ENCODE peak calls at places on chromosomes 16 and 17, in four cellular contexts. P, Z, B and D are unnamed samples.

GRCh38 chr17:4893272-4893671 is 6.1 kb upstream of the C17orf107 start:
- DNase-seq in P (peak; percentile 48), Z (no peak), B (no peak), D (no peak)

GRCh38 chr17:43468746-43469544 is 14.8 kb upstream of the DHX8 start:
- DNase-seq in P (no peak), Z (no peak), B (peak; percentile 27), D (peak; percentile 48)

GRCh38 chr17:47776330-47777197 is 43.5 kb downstream of the TBX21 start:
- DNase-seq in P (no peak), Z (no peak), B (peak; percentile 51), D (peak; percentile 67)

GRCh38 chr16:88974080-88974479 is 2.9 kb downstream of the CBFA2T3 start:
- DNase-seq in P (no peak), Z (no peak), B (no peak), D (no peak)

GRCh38 chr16:85423631-85424030 is 189.5 kb upstream of the GSE1 start:
- DNase-seq in P (peak; percentile 32), Z (no peak), B (no peak), D (no peak)

GRCh38 chr17:16995930-16996329 is 24.0 kb upstream of the TNFRSF13B start:
- DNase-seq in P (no peak), Z (no peak), B (no peak), D (no peak)

GRCh38 chr16:23705517-23705902 is 7.5 kb downstream of the ERN2 start:
- DNase-seq in P (no peak), Z (no peak), B (no peak), D (no peak)

GRCh38 chr16:88066234-88066633 is 115.0 kb downstream of the BANP start:
- DNase-seq in P (peak; percentile 8), Z (no peak), B (no peak), D (no peak)

GRCh38 chr17:4772235-4772613 is 538 bp downstream of the TM4SF5 start:
- DNase-seq in P (no peak), Z (no peak), B (no peak), D (no peak)

GRCh38 chr17:29757788-29758187 is 135.1 kb upstream of the CORO6 start:
- DNase-seq in P (no peak), Z (no peak), B (no peak), D (no peak)

GRCh38 chr17:11986939-11987329 is 10.3 kb downstream of the ZNF18 start:
- DNase-seq in P (no peak), Z (no peak), B (peak; percentile 51), D (peak; percentile 76)

GRCh38 chr17:62109378-62109902 is 44.4 kb upstream of the MED13 start:
- DNase-seq in P (no peak), Z (no peak), B (peak; percentile 83), D (peak; percentile 58)

GRCh38 chr16:51716195-51716594 is 565.1 kb upstream of the SALL1 start:
- DNase-seq in P (no peak), Z (no peak), B (no peak), D (no peak)

GRCh38 chr17:28211811-28212210 is 107.2 kb upstream of the TMEM97 start:
- DNase-seq in P (no peak), Z (no peak), B (no peak), D (no peak)

GRCh38 chr17:17067277-17067676 is 25.0 kb downstream of the MPRIP start:
- DNase-seq in P (no peak), Z (no peak), B (no peak), D (peak; percentile 34)

GRCh38 chr17:47705536-47706481 is 11.8 kb downstream of the TBKBP1 start:
- DNase-seq in P (no peak), Z (no peak), B (no peak), D (no peak)

GRCh38 chr17:73594598-73594997 is 49.6 kb downstream of the SDK2 start:
- DNase-seq in P (no peak), Z (no peak), B (no peak), D (no peak)

GRCh38 chr17:73593249-73593965 is 50.8 kb downstream of the SDK2 start:
- DNase-seq in P (no peak), Z (no peak), B (no peak), D (no peak)

GRCh38 chr17:73595931-73596330 is 48.3 kb downstream of the SDK2 start:
- DNase-seq in P (no peak), Z (no peak), B (no peak), D (no peak)

GRCh38 chr17:73594025-73594424 is 50.2 kb downstream of the SDK2 start:
- DNase-seq in P (no peak), Z (no peak), B (no peak), D (no peak)

GRCh38 chr17:73595068-73595865 is 49.0 kb downstream of the SDK2 start:
- DNase-seq in P (no peak), Z (no peak), B (peak; percentile 35), D (no peak)
- TF ChIP-seq CTCF in P (peak; percentile 56), Z (peak; percentile 22), B (peak; percentile 47), D (no peak)

GRCh38 chr16:84371553-84371865 is 3.2 kb downstream of the ATP2C2 start:
- DNase-seq in P (no peak), Z (no peak), B (no peak), D (no peak)

GRCh38 chr16:84375773-84376172 is 7.4 kb downstream of the ATP2C2 start:
- DNase-seq in P (no peak), Z (no peak), B (no peak), D (no peak)

GRCh38 chr16:84378099-84378498 is 9.8 kb downstream of the ATP2C2 start:
- DNase-seq in P (no peak), Z (no peak), B (no peak), D (no peak)

GRCh38 chr16:84370723-84371552 is 2.6 kb downstream of the ATP2C2 start:
- DNase-seq in P (no peak), Z (no peak), B (peak; percentile 51), D (no peak)

DNA sequence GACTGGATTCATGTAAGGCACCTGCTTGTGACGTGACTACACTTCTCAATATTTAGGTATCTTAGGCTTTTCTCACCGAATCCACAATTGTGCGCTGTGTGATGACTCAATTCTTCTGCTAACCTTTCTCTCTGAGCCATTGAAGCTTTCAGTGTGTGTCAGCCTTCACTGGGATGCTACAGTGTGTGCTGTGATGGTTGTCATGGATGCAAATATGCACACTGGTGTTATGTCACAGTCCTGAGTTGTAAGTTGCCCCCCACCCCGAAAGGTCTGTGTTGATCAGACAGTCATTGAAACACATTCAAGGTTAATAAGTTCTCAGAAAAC is 5.8 kb downstream of the ATP2C2 start:
- DNase-seq in P (no peak), Z (no peak), B (no peak), D (no peak)
- H3K4me3 ChIP-seq in P (no peak overlapping the region), Z (no peak overlapping the region), B (no peak overlapping the region), D (no peak overlapping the region)

GRCh38 chr16:732936-733335 is 6.0 kb downstream of the HAGHL start:
- DNase-seq in P (no peak), Z (no peak), B (no peak), D (no peak)
- TF ChIP-seq CTCF in P (no peak), Z (no peak), B (no peak), D (no peak)

GRCh38 chr17:79026345-79027273 is 2.6 kb downstream of the C1QTNF1 start:
- DNase-seq in P (peak; percentile 70), Z (no peak), B (no peak), D (peak; percentile 84)
- H3K4me3 ChIP-seq in P (peak overlapping the region; percentile 32), Z (no peak overlapping the region), B (no peak overlapping the region), D (peak overlapping the region; percentile 86)

GRCh38 chr16:67305216-67306071 is 21.1 kb downstream of the KCTD19 start:
- DNase-seq in P (no peak), Z (no peak), B (no peak), D (no peak)
- TF ChIP-seq CTCF in P (no peak), Z (no peak), B (no peak), D (no peak)

DNA sequence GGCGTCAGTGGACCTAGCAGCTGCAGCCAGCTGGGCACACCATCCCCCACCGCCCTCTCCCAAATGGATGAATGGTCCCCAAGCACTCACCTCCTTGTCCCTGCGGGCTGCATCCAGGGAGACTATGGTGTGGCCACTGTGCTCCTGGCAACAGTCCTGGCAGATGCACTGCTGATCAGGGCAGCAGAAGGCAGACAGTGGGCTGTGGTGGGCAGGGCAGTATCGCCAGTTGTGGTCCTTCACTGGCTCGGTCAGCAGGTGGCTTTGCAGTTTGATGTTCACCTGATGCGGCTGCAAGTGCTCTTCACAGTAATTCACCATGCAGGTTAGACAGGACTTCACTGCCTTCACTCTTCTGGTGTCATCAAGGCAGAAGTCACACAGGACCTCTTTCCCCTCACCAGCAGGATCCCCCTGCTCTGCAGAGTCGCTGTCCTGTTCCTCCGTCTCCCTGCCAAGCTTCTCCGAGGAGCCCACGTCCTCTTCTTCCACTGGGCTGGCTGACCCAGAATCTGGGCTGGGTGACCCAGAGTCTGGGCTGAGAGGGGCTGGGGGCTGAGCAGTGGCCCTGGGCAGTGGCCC is 31.6 kb upstream of the FBXW10B start:
- DNase-seq in P (no peak), Z (no peak), B (no peak), D (no peak)
- H3K4me3 ChIP-seq in P (peak overlapping the region; percentile 75), Z (peak overlapping the region; percentile 65), B (peak overlapping the region; percentile 24), D (peak overlapping the region; percentile 75)

GRCh38 chr16:30052671-30053372 is 12.7 kb upstream of the ALDOA start:
- DNase-seq in P (peak; percentile 97), Z (peak; percentile 47), B (peak; percentile 95), D (peak; percentile 94)

GRCh38 chr16:30046588-30046987 is 15.5 kb upstream of the TLCD3B start:
- DNase-seq in P (no peak), Z (no peak), B (no peak), D (no peak)

GRCh38 chr16:30053376-30054015 is 12.1 kb upstream of the ALDOA start:
- DNase-seq in P (no peak), Z (no peak), B (no peak), D (peak; percentile 72)

GRCh38 chr16:30051518-30051917 is 14.0 kb upstream of the ALDOA start:
- DNase-seq in P (no peak), Z (no peak), B (no peak), D (peak; percentile 65)

GRCh38 chr16:30049871-30050270 is 15.7 kb upstream of the ALDOA start:
- DNase-seq in P (no peak), Z (no peak), B (no peak), D (no peak)
- TF ChIP-seq CTCF in P (no peak), Z (no peak), B (no peak), D (no peak)

GRCh38 chr16:82078125-82078524 is 43.1 kb downstream of the HSD17B2 start:
- DNase-seq in P (no peak), Z (no peak), B (no peak), D (no peak)
- H3K4me3 ChIP-seq in P (no peak overlapping the region), Z (no peak overlapping the region), B (no peak overlapping the region), D (no peak overlapping the region)

GRCh38 chr17:72440961-72441360 is 320.1 kb downstream of the SOX9 start:
- DNase-seq in P (no peak), Z (no peak), B (no peak), D (no peak)
- TF ChIP-seq CTCF in P (no peak), Z (no peak), B (no peak), D (no peak)

DNA sequence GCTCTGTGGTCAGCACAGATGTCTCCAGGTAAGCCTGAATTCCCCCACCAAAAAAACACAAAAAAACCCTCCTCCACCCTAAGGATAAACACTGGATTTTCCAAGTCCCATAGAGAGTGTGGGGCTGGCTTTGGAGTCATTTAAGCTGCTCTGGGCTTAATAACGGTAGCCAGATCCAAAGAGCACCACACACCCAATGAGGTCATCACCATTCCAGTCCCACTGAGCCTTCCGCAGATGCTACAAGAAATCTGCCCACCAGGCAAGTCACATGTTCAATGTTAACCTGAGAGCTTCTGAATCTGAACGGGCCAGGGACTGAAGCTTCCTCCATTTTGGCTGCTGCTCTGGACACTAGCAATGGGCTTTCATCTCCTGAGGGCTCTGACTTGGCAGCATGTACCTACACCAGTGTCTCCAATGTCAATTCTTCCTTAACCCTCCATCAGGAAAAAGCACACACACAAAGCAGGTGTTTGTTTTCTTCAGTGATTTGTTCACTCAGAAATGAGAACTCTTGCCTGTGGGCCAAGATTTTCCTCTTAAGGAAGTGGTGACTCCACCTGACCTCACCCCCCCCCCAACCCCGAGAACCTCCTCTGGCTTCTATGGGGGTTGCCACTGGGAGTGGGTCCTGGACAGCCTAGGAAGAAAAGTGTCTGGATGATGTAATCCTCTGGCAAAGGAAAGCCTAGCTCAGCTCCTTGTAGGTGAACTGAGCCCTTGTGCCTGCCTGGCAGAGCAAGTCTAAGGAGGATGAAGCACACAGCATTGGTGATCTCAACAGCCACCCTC is 220.1 kb downstream of the FOXL1 start:
- DNase-seq in P (no peak), Z (no peak), B (no peak), D (no peak)
- H3K4me3 ChIP-seq in P (no peak overlapping the region), Z (no peak overlapping the region), B (no peak overlapping the region), D (no peak overlapping the region)